ENCODE peak calls at places on chromosomes 7 and 10, in seven cellular contexts. V is adrenal gland, I is brain pericyte, K is islet precursor cell, J is HS-27A, F is T-helper 2 cell, C is NCI-H1105. O is an unnamed sample.
A peak's percentile ranks its signal among the peaks of the same experiment; 100 is the strongest.

GRCh38 chr10:113273151-113273876 is 279.5 kb upstream of the HABP2 start:
- DNase-seq in J (no peak), C (no peak), V (peak; percentile 47), F (no peak), I (no peak), K (peak; percentile 77), O (no peak)

GRCh38 chr10:108663551-108663950 is 1259.8 kb downstream of the XPNPEP1 start:
- DNase-seq in V (no peak), K (no peak), J (no peak), I (no peak), F (no peak), C (no peak), O (no peak)

GRCh38 chr10:23361665-23362064 is 17.1 kb upstream of the C10orf67 start:
- DNase-seq in V (no peak), I (no peak), K (no peak), F (no peak), J (no peak), C (no peak), O (no peak)

GRCh38 chr7:155973451-155973997 is 161.3 kb upstream of the SHH start:
- DNase-seq in J (no peak), K (peak; percentile 39), C (no peak), V (peak; percentile 10), I (no peak), F (no peak), O (no peak)

GRCh38 chr10:129455625-129456024 is 11.4 kb upstream of the MGMT start:
- DNase-seq in J (no peak), C (no peak), V (no peak), I (no peak), K (no peak), F (no peak), O (no peak)

GRCh38 chr7:104934665-104935064 is 79.3 kb upstream of the KMT2E start:
- DNase-seq in F (no peak), I (no peak), C (no peak), K (no peak), V (no peak), J (no peak), O (no peak)

GRCh38 chr7:94228223-94228622 is 166.5 kb upstream of the COL1A2 start:
- DNase-seq in K (no peak), F (no peak), I (no peak), J (no peak), V (no peak), C (no peak), O (no peak)

GRCh38 chr10:11793762-11794479 is 29.2 kb upstream of the PROSER2 start:
- DNase-seq in F (no peak), V (no peak), C (no peak), K (peak; percentile 76), J (peak; percentile 66), I (no peak), O (no peak)

GRCh38 chr10:78025685-78026364 is 3.5 kb downstream of the POLR3A start:
- DNase-seq in K (no peak), V (no peak), I (no peak), C (no peak), J (no peak), F (no peak), O (no peak)

GRCh38 chr10:51530540-51530939 is 168.9 kb downstream of the CSTF2T start:
- DNase-seq in J (no peak), K (no peak), F (no peak), I (no peak), V (no peak), C (no peak), O (no peak)

GRCh38 chr10:96236090-96236478 is 35.3 kb downstream of the BLNK start:
- DNase-seq in C (no peak), K (peak; percentile 17), V (no peak), F (no peak), I (no peak), J (no peak), O (no peak)

GRCh38 chr7:73353243-73353642 is 25.3 kb downstream of the FKBP6 start:
- DNase-seq in V (no peak), I (no peak), F (no peak), J (no peak), K (peak; percentile 71), C (no peak), O (no peak)

GRCh38 chr7:30869794-30870491 is 41.7 kb upstream of the AQP1 start:
- DNase-seq in V (no peak), K (no peak), I (no peak), J (no peak), C (peak; percentile 40), F (no peak), O (no peak)

GRCh38 chr7:96097802-96098201 is 224.1 kb downstream of the SLC25A13 start:
- DNase-seq in J (no peak), F (no peak), K (no peak), I (no peak), V (no peak), C (no peak), O (no peak)

GRCh38 chr7:40331915-40332314 is 197.1 kb downstream of the SUGCT start:
- DNase-seq in J (no peak), I (no peak), F (no peak), V (no peak), C (no peak), K (no peak), O (no peak)

GRCh38 chr7:148772297-148773089 is 73.8 kb downstream of the CUL1 start:
- DNase-seq in F (no peak), J (peak; percentile 38), C (no peak), V (no peak), I (peak; percentile 37), K (peak; percentile 98), O (no peak)

GRCh38 chr10:44589931-44590330 is 205.0 kb upstream of the CXCL12 start:
- DNase-seq in J (no peak), V (no peak), F (no peak), I (no peak), K (peak; percentile 49), C (no peak), O (no peak)